ENCODE peak calls at places on chromosomes 11 and 22, in five cellular contexts. Z is T-helper 1 cell; J is NCI-H146; L is HTR-8/SVneo; R is activated T-cell treated with anti-CD3 and anti-CD28 coated beads, Interleukin-2, amount 50 U/mL, for 1 hour. K is an unnamed sample.

GRCh38 chr22:47817380-47817779 is 1054.9 kb downstream of the TBC1D22A start:
- DNase-seq in Z (no peak), R (no peak), J (no peak), L (no peak), K (no peak)

GRCh38 chr22:38973289-38974169 is 8.6 kb upstream of the APOBEC3B start:
- DNase-seq in L (peak), Z (peak), J (peak), R (peak), K (peak)

GRCh38 chr11:42772886-42773285 is 538.9 kb upstream of the API5 start:
- DNase-seq in J (no peak), R (no peak), Z (no peak), L (no peak), K (no peak)

GRCh38 chr11:1785749-1786261 is 22.1 kb upstream of the CTSD start:
- DNase-seq in L (no peak), J (no peak), R (no peak), Z (no peak), K (no peak)

GRCh38 chr11:125390949-125391348 is 105.1 kb downstream of the FEZ1 start:
- DNase-seq in Z (no peak), J (no peak), L (peak), R (no peak), K (no peak)

GRCh38 chr11:67266424-67267187 is at the start of gene GRK2:
- DNase-seq in R (no peak), L (peak), Z (peak), J (peak), K (no peak)

GRCh38 chr11:2138436-2139117 is 612 bp downstream of the IGF2 start:
- DNase-seq in R (no peak), J (peak), L (no peak), Z (no peak), K (no peak)

GRCh38 chr11:131544591-131544990 is 174.2 kb downstream of the NTM start:
- DNase-seq in J (no peak), R (no peak), Z (no peak), L (no peak), K (no peak)

GRCh38 chr11:9821008-9821752 is 157.3 kb downstream of the SWAP70 start:
- DNase-seq in R (no peak), L (no peak), Z (no peak), J (peak), K (no peak)

GRCh38 chr11:5690216-5690615 is 626 bp downstream of the TRIM22 start:
- DNase-seq in Z (no peak), L (no peak), J (no peak), R (no peak), K (peak)

GRCh38 chr11:120128392-120129172 is 9.3 kb downstream of the TRIM29 start:
- DNase-seq in R (no peak), J (no peak), L (no peak), Z (no peak), K (no peak)

GRCh38 chr11:130580372-130580771 is 131.9 kb downstream of the ADAMTS15 start:
- DNase-seq in Z (no peak), R (no peak), L (peak), J (no peak), K (peak)

GRCh38 chr22:19597399-19597735 is 73.2 kb upstream of the CLDN5 start:
- DNase-seq in R (peak), Z (peak), L (no peak), J (no peak), K (no peak)

GRCh38 chr11:10351768-10352641 is 47.1 kb downstream of the ADM start:
- DNase-seq in J (peak), R (no peak), Z (no peak), L (peak), K (peak)

GRCh38 chr22:41682033-41682807 is 6.4 kb downstream of the SNU13 start:
- DNase-seq in L (peak), J (no peak), R (peak), Z (peak), K (peak)

GRCh38 chr11:47373876-47374820 is 4.2 kb downstream of the SPI1 start:
- DNase-seq in Z (peak), L (peak), R (peak), J (peak), K (no peak)

GRCh38 chr22:30234786-30235470 is 11.6 kb downstream of the LIF start:
- DNase-seq in Z (no peak), R (no peak), J (no peak), L (no peak), K (no peak)

GRCh38 chr11:57426439-57426753 is 525 bp downstream of the SLC43A3 start:
- DNase-seq in Z (peak), L (no peak), J (peak), R (peak), K (no peak)

GRCh38 chr11:76939219-76939631 is 78.5 kb downstream of the ACER3 start:
- DNase-seq in J (peak), R (no peak), Z (no peak), L (no peak), K (no peak)

GRCh38 chr11:73099512-73100266 is 42.4 kb downstream of the FCHSD2 start:
- DNase-seq in Z (no peak), R (no peak), L (no peak), J (no peak), K (no peak)

GRCh38 chr11:3723014-3723708 is 52.0 kb upstream of the CHRNA10 start:
- DNase-seq in Z (no peak), J (no peak), L (peak), R (no peak), K (no peak)

GRCh38 chr22:31096637-31097274 is 10.6 kb downstream of the SELENOM start:
- DNase-seq in L (no peak), J (no peak), R (no peak), Z (no peak), K (no peak)

GRCh38 chr11:118052581-118053206 is 24.2 kb upstream of the TMPRSS4 start:
- DNase-seq in Z (no peak), R (peak), L (no peak), J (no peak), K (peak)

GRCh38 chr22:37262346-37262745 is 18.3 kb upstream of the RAC2 start:
- DNase-seq in R (no peak), Z (no peak), J (no peak), L (no peak), K (no peak)

GRCh38 chr22:41398921-41399320 is 17.2 kb downstream of the TEF start:
- DNase-seq in J (no peak), Z (no peak), L (no peak), R (no peak), K (no peak)

GRCh38 chr11:110710520-110711381 is 1.5 kb downstream of the ARHGAP20 start:
- DNase-seq in L (peak), J (peak), R (no peak), Z (no peak), K (no peak)

GRCh38 chr11:82718307-82718706 is 15.4 kb downstream of the FAM181B start:
- DNase-seq in L (peak), R (peak), Z (peak), J (peak), K (no peak)

GRCh38 chr11:62709262-62710000 is 2.0 kb downstream of the GNG3 start:
- DNase-seq in Z (peak), L (no peak), J (peak), R (peak), K (peak)

GRCh38 chr11:91394718-91395414 is 829.8 kb upstream of the FAT3 start:
- DNase-seq in L (no peak), R (no peak), Z (no peak), J (peak), K (no peak)

GRCh38 chr11:102869354-102869753 is 5.4 kb downstream of the MMP12 start:
- DNase-seq in J (no peak), Z (no peak), R (no peak), L (no peak), K (no peak)

GRCh38 chr11:64856382-64857227 is 12.2 kb upstream of the CDC42BPG start:
- DNase-seq in R (peak), J (no peak), L (peak), Z (peak), K (no peak)

GRCh38 chr11:1180171-1180570 is 22.4 kb downstream of the MUC5AC start:
- DNase-seq in J (no peak), Z (no peak), L (no peak), R (no peak), K (no peak)

GRCh38 chr11:44030276-44030932 is 17.4 kb upstream of the ACCSL start:
- DNase-seq in J (no peak), R (no peak), Z (no peak), L (no peak), K (peak)

GRCh38 chr22:45218974-45219373 is 21.7 kb downstream of the KIAA0930 start:
- DNase-seq in R (no peak), Z (peak), L (no peak), J (peak), K (no peak)

GRCh38 chr22:23070418-23071162 is at the start of gene GNAZ:
- DNase-seq in J (peak), Z (no peak), R (peak), L (no peak), K (no peak)

GRCh38 chr11:46330887-46331652 is 16.2 kb upstream of the DGKZ start:
- DNase-seq in J (no peak), L (no peak), Z (no peak), R (peak), K (no peak)

K was measured in esophagus muscularis mucosa.